ENCODE peak calls at places on chromosomes 2 and 18, in eight cellular contexts. One of them, this sample, is unnamed.
A peak's percentile ranks its signal among the peaks of the same experiment; 100 is the strongest.

GRCh38 chr2:78654941-78655340 is 370.6 kb upstream of the REG3G start:
- DNase-seq in gastrocnemius medialis: no peak
- DNase-seq in cardiac muscle cell: no peak
- DNase-seq in heart right ventricle: no peak
- DNase-seq in MM.1S: no peak
- DNase-seq in A549: no peak
- DNase-seq in PC-3: no peak
- DNase-seq in left lung: peak; percentile 37
- DNase-seq in this sample: no peak

GRCh38 chr2:121363632-121364420 is 78.8 kb upstream of the TFCP2L1 start:
- DNase-seq in PC-3: peak; percentile 94
- DNase-seq in cardiac muscle cell: no peak
- DNase-seq in gastrocnemius medialis: peak; percentile 41
- DNase-seq in A549: peak; percentile 16
- DNase-seq in heart right ventricle: no peak
- DNase-seq in left lung: no peak
- DNase-seq in MM.1S: no peak
- DNase-seq in this sample: peak; percentile 40

GRCh38 chr2:19900536-19901200 is 1.1 kb downstream of the TTC32 start:
- DNase-seq in PC-3: peak; percentile 43
- DNase-seq in cardiac muscle cell: peak; percentile 25
- DNase-seq in left lung: no peak
- DNase-seq in A549: peak; percentile 35
- DNase-seq in heart right ventricle: no peak
- DNase-seq in gastrocnemius medialis: no peak
- DNase-seq in MM.1S: peak; percentile 50
- DNase-seq in this sample: no peak

GRCh38 chr2:263022-263738 is 652 bp downstream of the SH3YL1 start:
- DNase-seq in MM.1S: no peak
- DNase-seq in left lung: peak; percentile 71
- DNase-seq in cardiac muscle cell: no peak
- DNase-seq in PC-3: peak; percentile 7
- DNase-seq in gastrocnemius medialis: no peak
- DNase-seq in heart right ventricle: no peak
- DNase-seq in A549: no peak
- DNase-seq in this sample: no peak

GRCh38 chr18:77505499-77505898 is 255.9 kb downstream of the GALR1 start:
- DNase-seq in left lung: no peak
- DNase-seq in MM.1S: no peak
- DNase-seq in heart right ventricle: no peak
- DNase-seq in cardiac muscle cell: no peak
- DNase-seq in PC-3: no peak
- DNase-seq in gastrocnemius medialis: no peak
- DNase-seq in A549: no peak
- DNase-seq in this sample: no peak

GRCh38 chr2:73892631-73893329 is at the start of gene ACTG2:
- DNase-seq in left lung: no peak
- DNase-seq in A549: no peak
- DNase-seq in MM.1S: no peak
- DNase-seq in PC-3: peak; percentile 9
- DNase-seq in cardiac muscle cell: no peak
- DNase-seq in heart right ventricle: no peak
- DNase-seq in gastrocnemius medialis: no peak
- DNase-seq in this sample: no peak

GRCh38 chr2:24077535-24077877 is 1.4 kb upstream of the SF3B6 start:
- DNase-seq in heart right ventricle: no peak
- DNase-seq in left lung: no peak
- DNase-seq in gastrocnemius medialis: no peak
- DNase-seq in PC-3: no peak
- DNase-seq in A549: no peak
- DNase-seq in cardiac muscle cell: no peak
- DNase-seq in MM.1S: no peak
- DNase-seq in this sample: no peak

GRCh38 chr2:1448009-1448408 is 34.7 kb downstream of the TPO start:
- DNase-seq in MM.1S: no peak
- DNase-seq in PC-3: no peak
- DNase-seq in gastrocnemius medialis: no peak
- DNase-seq in heart right ventricle: no peak
- DNase-seq in left lung: no peak
- DNase-seq in A549: no peak
- DNase-seq in cardiac muscle cell: no peak
- DNase-seq in this sample: no peak

GRCh38 chr2:3302751-3303582 is 74.7 kb downstream of the EIPR1 start:
- DNase-seq in left lung: peak; percentile 61
- DNase-seq in PC-3: no peak
- DNase-seq in gastrocnemius medialis: no peak
- DNase-seq in heart right ventricle: no peak
- DNase-seq in MM.1S: no peak
- DNase-seq in cardiac muscle cell: no peak
- DNase-seq in A549: no peak
- DNase-seq in this sample: no peak

DNA sequence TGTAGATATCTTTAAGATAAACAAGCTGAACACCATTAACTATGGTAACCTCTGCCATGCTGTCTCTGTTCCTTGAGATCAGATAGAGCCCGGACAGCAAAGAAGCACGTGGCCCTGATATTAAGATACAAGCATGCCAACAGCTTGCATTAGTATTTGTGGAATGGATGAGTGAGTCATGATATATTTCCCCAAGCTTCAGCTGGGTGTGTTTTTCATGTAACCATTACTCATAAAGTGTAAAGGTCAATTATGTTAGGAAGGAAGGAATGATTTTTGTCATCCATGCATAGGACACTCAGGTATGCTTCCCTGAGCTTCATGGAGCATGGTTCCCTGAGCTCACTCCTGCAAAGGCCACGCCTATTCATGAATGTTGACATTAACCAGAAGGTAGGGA is 74.6 kb downstream of the ARL4C start:
- DNase-seq in left lung: no peak
- DNase-seq in MM.1S: no peak
- DNase-seq in heart right ventricle: no peak
- DNase-seq in cardiac muscle cell: peak; percentile 84
- DNase-seq in A549: peak; percentile 92
- DNase-seq in PC-3: peak; percentile 96
- DNase-seq in gastrocnemius medialis: no peak
- DNase-seq in this sample: no peak
- H3K4me1 ChIP-seq in left lung: peaks cover 4% of the 10 kb centered on the region
- H3K4me1 ChIP-seq in MM.1S: peaks cover 29% of the 10 kb centered on the region
- H3K4me1 ChIP-seq in heart right ventricle: peaks cover 67% of the 10 kb centered on the region
- H3K4me1 ChIP-seq in cardiac muscle cell: peaks cover 9% of the 10 kb centered on the region
- H3K4me1 ChIP-seq in A549: peaks cover 48% of the 10 kb centered on the region
- H3K4me1 ChIP-seq in PC-3: peaks cover 38% of the 10 kb centered on the region
- H3K4me1 ChIP-seq in gastrocnemius medialis: no peaks in the 10 kb centered on the region
- H3K4me1 ChIP-seq in this sample: no peaks in the 10 kb centered on the region

DNA sequence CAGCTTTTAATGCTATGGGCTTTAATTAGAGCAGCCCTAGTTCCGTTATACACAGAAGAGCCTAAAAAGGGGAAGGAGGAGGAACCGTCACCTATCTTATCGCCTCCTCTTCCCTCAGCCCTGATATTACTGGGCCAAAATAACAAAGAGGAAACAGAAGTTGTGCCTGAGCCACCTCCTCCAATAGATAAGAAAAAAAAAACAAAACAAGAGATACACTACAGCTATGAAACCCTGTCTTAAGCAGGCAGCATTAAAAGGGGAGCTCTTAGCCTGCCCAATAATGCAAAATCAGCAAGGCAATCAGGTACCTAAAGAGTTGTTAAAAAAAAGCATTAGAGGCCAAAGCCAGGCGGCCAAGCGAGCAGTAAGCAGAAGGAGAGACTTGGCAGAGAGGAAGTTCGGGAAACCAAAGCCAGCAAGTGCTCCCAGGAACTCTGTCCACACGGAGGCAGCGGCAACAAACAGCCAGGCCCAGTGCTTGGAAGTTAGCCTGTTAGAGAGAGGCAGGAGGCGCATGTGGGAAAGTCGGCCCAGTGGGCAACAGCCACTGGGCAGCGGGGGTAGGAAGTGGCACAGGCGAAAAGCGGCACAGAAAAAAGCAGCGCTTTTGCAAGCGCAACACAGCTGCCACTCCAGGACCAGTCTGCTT is 41.8 kb upstream of the PDK1 start:
- DNase-seq in A549: no peak
- DNase-seq in MM.1S: no peak
- DNase-seq in heart right ventricle: no peak
- DNase-seq in gastrocnemius medialis: no peak
- DNase-seq in cardiac muscle cell: peak; percentile 37
- DNase-seq in PC-3: no peak
- DNase-seq in left lung: peak; percentile 51
- DNase-seq in this sample: no peak
- H3K9me3 ChIP-seq in A549: peaks cover 31% of the 10 kb centered on the region
- H3K9me3 ChIP-seq in MM.1S: no peaks in the 10 kb centered on the region
- H3K9me3 ChIP-seq in heart right ventricle: peaks cover 21% of the 10 kb centered on the region
- H3K9me3 ChIP-seq in gastrocnemius medialis: no peaks in the 10 kb centered on the region
- H3K9me3 ChIP-seq in cardiac muscle cell: no peaks in the 10 kb centered on the region
- H3K9me3 ChIP-seq in PC-3: peaks cover 14% of the 10 kb centered on the region
- H3K9me3 ChIP-seq in left lung: no peaks in the 10 kb centered on the region
- H3K9me3 ChIP-seq in this sample: peaks cover 16% of the 10 kb centered on the region

GRCh38 chr2:27428978-27429541 is 629 bp downstream of the NRBP1 start:
- DNase-seq in A549: peak; percentile 89
- DNase-seq in gastrocnemius medialis: peak; percentile 82
- DNase-seq in MM.1S: peak; percentile 90
- DNase-seq in PC-3: peak; percentile 86
- DNase-seq in cardiac muscle cell: peak; percentile 89
- DNase-seq in left lung: peak; percentile 98
- DNase-seq in heart right ventricle: peak; percentile 87
- DNase-seq in this sample: peak; percentile 93

GRCh38 chr2:27431395-27431794 is 3.0 kb downstream of the NRBP1 start:
- DNase-seq in A549: no peak
- DNase-seq in left lung: no peak
- DNase-seq in PC-3: peak; percentile 36
- DNase-seq in gastrocnemius medialis: no peak
- DNase-seq in heart right ventricle: no peak
- DNase-seq in cardiac muscle cell: no peak
- DNase-seq in MM.1S: no peak
- DNase-seq in this sample: no peak

GRCh38 chr2:27427863-27428212 is 593 bp upstream of the NRBP1 start:
- DNase-seq in PC-3: peak; percentile 6
- DNase-seq in gastrocnemius medialis: no peak
- DNase-seq in heart right ventricle: no peak
- DNase-seq in A549: no peak
- DNase-seq in cardiac muscle cell: no peak
- DNase-seq in MM.1S: no peak
- DNase-seq in left lung: no peak
- DNase-seq in this sample: no peak

GRCh38 chr2:27422958-27423357 is 5.5 kb upstream of the NRBP1 start:
- DNase-seq in gastrocnemius medialis: no peak
- DNase-seq in heart right ventricle: no peak
- DNase-seq in MM.1S: no peak
- DNase-seq in PC-3: no peak
- DNase-seq in left lung: no peak
- DNase-seq in A549: no peak
- DNase-seq in cardiac muscle cell: no peak
- DNase-seq in this sample: no peak

GRCh38 chr2:27428213-27428977 is at the start of gene NRBP1:
- DNase-seq in heart right ventricle: peak; percentile 96
- DNase-seq in MM.1S: peak; percentile 96
- DNase-seq in left lung: peak; percentile 98
- DNase-seq in gastrocnemius medialis: peak; percentile 89
- DNase-seq in PC-3: peak; percentile 94
- DNase-seq in cardiac muscle cell: peak; percentile 90
- DNase-seq in A549: peak; percentile 93
- DNase-seq in this sample: peak; percentile 92
- H3K4me1 ChIP-seq in heart right ventricle: peaks cover 36% of the 10 kb centered on the region
- H3K4me1 ChIP-seq in MM.1S: peaks cover 9% of the 10 kb centered on the region
- H3K4me1 ChIP-seq in left lung: peaks cover 6% of the 10 kb centered on the region
- H3K4me1 ChIP-seq in gastrocnemius medialis: peaks cover 34% of the 10 kb centered on the region
- H3K4me1 ChIP-seq in PC-3: peaks cover 19% of the 10 kb centered on the region
- H3K4me1 ChIP-seq in cardiac muscle cell: peaks cover 12% of the 10 kb centered on the region
- H3K4me1 ChIP-seq in A549: peaks cover 27% of the 10 kb centered on the region
- H3K4me1 ChIP-seq in this sample: peaks cover 41% of the 10 kb centered on the region

GRCh38 chr2:58308435-58308834 is 67.3 kb upstream of the FANCL start:
- DNase-seq in PC-3: no peak
- DNase-seq in cardiac muscle cell: no peak
- DNase-seq in MM.1S: peak; percentile 22
- DNase-seq in A549: no peak
- DNase-seq in gastrocnemius medialis: no peak
- DNase-seq in left lung: no peak
- DNase-seq in heart right ventricle: no peak
- DNase-seq in this sample: no peak

GRCh38 chr2:58319481-58319880 is 78.4 kb upstream of the FANCL start:
- DNase-seq in gastrocnemius medialis: no peak
- DNase-seq in MM.1S: no peak
- DNase-seq in cardiac muscle cell: no peak
- DNase-seq in heart right ventricle: no peak
- DNase-seq in PC-3: peak; percentile 26
- DNase-seq in A549: no peak
- DNase-seq in left lung: no peak
- DNase-seq in this sample: no peak

DNA sequence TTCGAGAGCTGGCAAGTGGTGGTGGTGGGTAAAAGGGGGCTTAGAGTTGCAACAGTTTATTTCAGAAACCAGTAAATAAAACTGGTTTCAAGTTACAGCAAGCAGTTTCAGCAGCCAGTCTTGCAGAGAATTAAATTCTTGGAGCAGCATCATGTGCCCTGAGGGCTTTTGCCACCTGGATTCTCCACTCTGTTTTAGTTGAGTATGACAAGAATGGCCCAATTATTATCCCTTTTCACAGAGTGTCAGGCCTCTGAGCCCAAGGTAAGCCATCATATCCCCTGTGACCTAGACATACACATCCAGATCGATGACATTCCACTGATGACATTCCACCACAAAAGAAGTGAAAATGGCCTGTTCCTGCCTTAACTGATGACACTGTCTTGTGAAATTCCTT is 72.8 kb upstream of the FANCL start:
- DNase-seq in left lung: no peak
- DNase-seq in PC-3: peak; percentile 33
- DNase-seq in cardiac muscle cell: no peak
- DNase-seq in MM.1S: no peak
- DNase-seq in gastrocnemius medialis: no peak
- DNase-seq in A549: no peak
- DNase-seq in heart right ventricle: no peak
- DNase-seq in this sample: no peak
- H3K9me3 ChIP-seq in left lung: no peaks in the 10 kb centered on the region
- H3K9me3 ChIP-seq in PC-3: no peaks in the 10 kb centered on the region
- H3K9me3 ChIP-seq in cardiac muscle cell: no peaks in the 10 kb centered on the region
- H3K9me3 ChIP-seq in MM.1S: no peaks in the 10 kb centered on the region
- H3K9me3 ChIP-seq in gastrocnemius medialis: no peaks in the 10 kb centered on the region
- H3K9me3 ChIP-seq in A549: no peaks in the 10 kb centered on the region
- H3K9me3 ChIP-seq in heart right ventricle: no peaks in the 10 kb centered on the region
- H3K9me3 ChIP-seq in this sample: no peaks in the 10 kb centered on the region

GRCh38 chr2:47264183-47264582 is 109.1 kb upstream of the STPG4 start:
- DNase-seq in gastrocnemius medialis: no peak
- DNase-seq in MM.1S: no peak
- DNase-seq in cardiac muscle cell: no peak
- DNase-seq in A549: peak; percentile 22
- DNase-seq in left lung: no peak
- DNase-seq in PC-3: no peak
- DNase-seq in heart right ventricle: no peak
- DNase-seq in this sample: no peak
- H3K4me1 ChIP-seq in gastrocnemius medialis: peaks cover under 1% of the 10 kb centered on the region
- H3K4me1 ChIP-seq in MM.1S: no peaks in the 10 kb centered on the region
- H3K4me1 ChIP-seq in cardiac muscle cell: peaks cover 16% of the 10 kb centered on the region
- H3K4me1 ChIP-seq in A549: peaks cover 22% of the 10 kb centered on the region
- H3K4me1 ChIP-seq in left lung: no peaks in the 10 kb centered on the region
- H3K4me1 ChIP-seq in PC-3: peaks cover 42% of the 10 kb centered on the region
- H3K4me1 ChIP-seq in heart right ventricle: peaks cover 6% of the 10 kb centered on the region
- H3K4me1 ChIP-seq in this sample: peaks cover 4% of the 10 kb centered on the region

GRCh38 chr2:57045236-57045635 is 861.4 kb downstream of the CCDC85A start:
- DNase-seq in heart right ventricle: no peak
- DNase-seq in left lung: no peak
- DNase-seq in gastrocnemius medialis: no peak
- DNase-seq in A549: no peak
- DNase-seq in PC-3: no peak
- DNase-seq in MM.1S: no peak
- DNase-seq in cardiac muscle cell: no peak
- DNase-seq in this sample: no peak
- H3K9me3 ChIP-seq in heart right ventricle: no peaks in the 10 kb centered on the region
- H3K9me3 ChIP-seq in left lung: no peaks in the 10 kb centered on the region
- H3K9me3 ChIP-seq in gastrocnemius medialis: no peaks in the 10 kb centered on the region
- H3K9me3 ChIP-seq in A549: no peaks in the 10 kb centered on the region
- H3K9me3 ChIP-seq in PC-3: no peaks in the 10 kb centered on the region
- H3K9me3 ChIP-seq in MM.1S: no peaks in the 10 kb centered on the region
- H3K9me3 ChIP-seq in cardiac muscle cell: no peaks in the 10 kb centered on the region
- H3K9me3 ChIP-seq in this sample: no peaks in the 10 kb centered on the region

This sample was measured in psoas muscle.